ENCODE peak calls at places on chromosomes 12 and 14, in ten cellular contexts. One of them, this sample, is unnamed.

GRCh38 chr14:90461425-90461824 is 64.6 kb downstream of the CALM1 start:
- DNase-seq in neuronal stem cell: no peak
- DNase-seq in lower leg skin: peak
- DNase-seq in CD4-positive, CD25-positive, alpha-beta regulatory T cell: no peak
- DNase-seq in GOT3: no peak
- DNase-seq in HS-27A: no peak
- DNase-seq in SK-N-SH: no peak
- DNase-seq in frontal cortex: no peak
- DNase-seq in substantia nigra: no peak
- DNase-seq in HFFc6: no peak
- DNase-seq in this sample: no peak

GRCh38 chr14:101444116-101444515 is 117.2 kb upstream of the DIO3 start:
- DNase-seq in neuronal stem cell: no peak
- DNase-seq in lower leg skin: no peak
- DNase-seq in CD4-positive, CD25-positive, alpha-beta regulatory T cell: no peak
- DNase-seq in GOT3: no peak
- DNase-seq in HS-27A: peak
- DNase-seq in SK-N-SH: no peak
- DNase-seq in frontal cortex: no peak
- DNase-seq in substantia nigra: no peak
- DNase-seq in HFFc6: no peak
- DNase-seq in this sample: no peak

GRCh38 chr12:109302770-109303169 is 6.3 kb downstream of the FOXN4 start:
- DNase-seq in neuronal stem cell: no peak
- DNase-seq in lower leg skin: no peak
- DNase-seq in CD4-positive, CD25-positive, alpha-beta regulatory T cell: no peak
- DNase-seq in GOT3: no peak
- DNase-seq in HS-27A: no peak
- DNase-seq in SK-N-SH: no peak
- DNase-seq in frontal cortex: no peak
- DNase-seq in substantia nigra: no peak
- DNase-seq in HFFc6: no peak
- DNase-seq in this sample: no peak

GRCh38 chr14:60356921-60357550 is 108.0 kb downstream of the PPM1A start:
- DNase-seq in neuronal stem cell: peak
- DNase-seq in lower leg skin: no peak
- DNase-seq in CD4-positive, CD25-positive, alpha-beta regulatory T cell: no peak
- DNase-seq in GOT3: no peak
- DNase-seq in HS-27A: no peak
- DNase-seq in SK-N-SH: peak
- DNase-seq in frontal cortex: no peak
- DNase-seq in substantia nigra: no peak
- DNase-seq in HFFc6: no peak
- DNase-seq in this sample: peak

GRCh38 chr12:104571328-104571727 is 114.6 kb downstream of the CHST11 start:
- DNase-seq in neuronal stem cell: no peak
- DNase-seq in lower leg skin: no peak
- DNase-seq in CD4-positive, CD25-positive, alpha-beta regulatory T cell: no peak
- DNase-seq in GOT3: no peak
- DNase-seq in HS-27A: no peak
- DNase-seq in SK-N-SH: no peak
- DNase-seq in frontal cortex: no peak
- DNase-seq in substantia nigra: no peak
- DNase-seq in HFFc6: no peak
- DNase-seq in this sample: no peak

GRCh38 chr14:22375321-22375930 is 213.6 kb downstream of the DAD1 start:
- DNase-seq in neuronal stem cell: peak
- DNase-seq in lower leg skin: no peak
- DNase-seq in CD4-positive, CD25-positive, alpha-beta regulatory T cell: no peak
- DNase-seq in GOT3: no peak
- DNase-seq in HS-27A: no peak
- DNase-seq in SK-N-SH: peak
- DNase-seq in frontal cortex: no peak
- DNase-seq in substantia nigra: no peak
- DNase-seq in HFFc6: peak
- DNase-seq in this sample: peak

GRCh38 chr12:57722716-57723629 is 15.6 kb downstream of the AGAP2 start:
- DNase-seq in neuronal stem cell: no peak
- DNase-seq in lower leg skin: peak
- DNase-seq in CD4-positive, CD25-positive, alpha-beta regulatory T cell: no peak
- DNase-seq in GOT3: no peak
- DNase-seq in HS-27A: no peak
- DNase-seq in SK-N-SH: no peak
- DNase-seq in frontal cortex: peak
- DNase-seq in substantia nigra: no peak
- DNase-seq in HFFc6: no peak
- DNase-seq in this sample: no peak

GRCh38 chr12:108538796-108539195 is 22.2 kb downstream of the SART3 start:
- DNase-seq in neuronal stem cell: no peak
- DNase-seq in lower leg skin: no peak
- DNase-seq in CD4-positive, CD25-positive, alpha-beta regulatory T cell: no peak
- DNase-seq in GOT3: no peak
- DNase-seq in HS-27A: no peak
- DNase-seq in SK-N-SH: no peak
- DNase-seq in frontal cortex: no peak
- DNase-seq in substantia nigra: no peak
- DNase-seq in HFFc6: no peak
- DNase-seq in this sample: no peak

GRCh38 chr12:110860833-110861291 is 14.1 kb downstream of the CCDC63 start:
- DNase-seq in neuronal stem cell: peak
- DNase-seq in lower leg skin: no peak
- DNase-seq in CD4-positive, CD25-positive, alpha-beta regulatory T cell: no peak
- DNase-seq in GOT3: no peak
- DNase-seq in HS-27A: no peak
- DNase-seq in SK-N-SH: no peak
- DNase-seq in frontal cortex: no peak
- DNase-seq in substantia nigra: no peak
- DNase-seq in HFFc6: no peak
- DNase-seq in this sample: no peak

GRCh38 chr14:75258079-75258802 is 20.4 kb upstream of the FOS start:
- DNase-seq in neuronal stem cell: no peak
- DNase-seq in lower leg skin: peak
- DNase-seq in CD4-positive, CD25-positive, alpha-beta regulatory T cell: no peak
- DNase-seq in GOT3: no peak
- DNase-seq in HS-27A: no peak
- DNase-seq in SK-N-SH: no peak
- DNase-seq in frontal cortex: no peak
- DNase-seq in substantia nigra: no peak
- DNase-seq in HFFc6: no peak
- DNase-seq in this sample: no peak

GRCh38 chr14:95514131-95515079 is 2.0 kb downstream of the SYNE3 start:
- DNase-seq in neuronal stem cell: no peak
- DNase-seq in lower leg skin: peak
- DNase-seq in CD4-positive, CD25-positive, alpha-beta regulatory T cell: no peak
- DNase-seq in GOT3: no peak
- DNase-seq in HS-27A: no peak
- DNase-seq in SK-N-SH: no peak
- DNase-seq in frontal cortex: no peak
- DNase-seq in substantia nigra: no peak
- DNase-seq in HFFc6: no peak
- DNase-seq in this sample: peak

GRCh38 chr12:64669270-64669842 is 59.1 kb downstream of the RASSF3 start:
- DNase-seq in neuronal stem cell: no peak
- DNase-seq in lower leg skin: peak
- DNase-seq in CD4-positive, CD25-positive, alpha-beta regulatory T cell: peak
- DNase-seq in GOT3: no peak
- DNase-seq in HS-27A: no peak
- DNase-seq in SK-N-SH: peak
- DNase-seq in frontal cortex: no peak
- DNase-seq in substantia nigra: no peak
- DNase-seq in HFFc6: no peak
- DNase-seq in this sample: peak

GRCh38 chr14:20460458-20461229 is 590 bp downstream of the PIP4P1 start:
- DNase-seq in neuronal stem cell: no peak
- DNase-seq in lower leg skin: peak
- DNase-seq in CD4-positive, CD25-positive, alpha-beta regulatory T cell: peak
- DNase-seq in GOT3: no peak
- DNase-seq in HS-27A: no peak
- DNase-seq in SK-N-SH: no peak
- DNase-seq in frontal cortex: no peak
- DNase-seq in substantia nigra: no peak
- DNase-seq in HFFc6: no peak
- DNase-seq in this sample: no peak

GRCh38 chr12:40010899-40011774 is 94.7 kb downstream of the SLC2A13 start:
- DNase-seq in neuronal stem cell: peak
- DNase-seq in lower leg skin: no peak
- DNase-seq in CD4-positive, CD25-positive, alpha-beta regulatory T cell: peak
- DNase-seq in GOT3: peak
- DNase-seq in HS-27A: no peak
- DNase-seq in SK-N-SH: peak
- DNase-seq in frontal cortex: peak
- DNase-seq in substantia nigra: peak
- DNase-seq in HFFc6: peak
- DNase-seq in this sample: peak

GRCh38 chr12:67107751-67108269 is 161.3 kb upstream of the CAND1 start:
- DNase-seq in neuronal stem cell: no peak
- DNase-seq in lower leg skin: no peak
- DNase-seq in CD4-positive, CD25-positive, alpha-beta regulatory T cell: no peak
- DNase-seq in GOT3: no peak
- DNase-seq in HS-27A: no peak
- DNase-seq in SK-N-SH: no peak
- DNase-seq in frontal cortex: no peak
- DNase-seq in substantia nigra: no peak
- DNase-seq in HFFc6: no peak
- DNase-seq in this sample: no peak

GRCh38 chr12:80400591-80400991 is 43.4 kb upstream of the PTPRQ start:
- DNase-seq in neuronal stem cell: no peak
- DNase-seq in lower leg skin: peak
- DNase-seq in CD4-positive, CD25-positive, alpha-beta regulatory T cell: no peak
- DNase-seq in GOT3: no peak
- DNase-seq in HS-27A: no peak
- DNase-seq in SK-N-SH: peak
- DNase-seq in frontal cortex: no peak
- DNase-seq in substantia nigra: no peak
- DNase-seq in HFFc6: no peak
- DNase-seq in this sample: no peak

GRCh38 chr12:115370650-115371049 is 686.7 kb upstream of the TBX3 start:
- DNase-seq in neuronal stem cell: no peak
- DNase-seq in lower leg skin: no peak
- DNase-seq in CD4-positive, CD25-positive, alpha-beta regulatory T cell: no peak
- DNase-seq in GOT3: no peak
- DNase-seq in HS-27A: no peak
- DNase-seq in SK-N-SH: peak
- DNase-seq in frontal cortex: no peak
- DNase-seq in substantia nigra: no peak
- DNase-seq in HFFc6: no peak
- DNase-seq in this sample: no peak

GRCh38 chr12:53324113-53324778 is 2.8 kb upstream of the AAAS start:
- DNase-seq in neuronal stem cell: no peak
- DNase-seq in lower leg skin: no peak
- DNase-seq in CD4-positive, CD25-positive, alpha-beta regulatory T cell: peak
- DNase-seq in GOT3: no peak
- DNase-seq in HS-27A: no peak
- DNase-seq in SK-N-SH: no peak
- DNase-seq in frontal cortex: no peak
- DNase-seq in substantia nigra: no peak
- DNase-seq in HFFc6: no peak
- DNase-seq in this sample: no peak

GRCh38 chr14:104717646-104718045 is 6.4 kb upstream of the ADSS1 start:
- DNase-seq in neuronal stem cell: no peak
- DNase-seq in lower leg skin: no peak
- DNase-seq in CD4-positive, CD25-positive, alpha-beta regulatory T cell: no peak
- DNase-seq in GOT3: no peak
- DNase-seq in HS-27A: no peak
- DNase-seq in SK-N-SH: no peak
- DNase-seq in frontal cortex: no peak
- DNase-seq in substantia nigra: no peak
- DNase-seq in HFFc6: no peak
- DNase-seq in this sample: no peak

GRCh38 chr14:52801014-52801708 is 9.8 kb upstream of the GNPNAT1 start:
- DNase-seq in neuronal stem cell: no peak
- DNase-seq in lower leg skin: no peak
- DNase-seq in CD4-positive, CD25-positive, alpha-beta regulatory T cell: no peak
- DNase-seq in GOT3: no peak
- DNase-seq in HS-27A: no peak
- DNase-seq in SK-N-SH: no peak
- DNase-seq in frontal cortex: no peak
- DNase-seq in substantia nigra: no peak
- DNase-seq in HFFc6: peak
- DNase-seq in this sample: no peak

GRCh38 chr12:56098592-56098991 is 5.8 kb upstream of the PA2G4 start:
- DNase-seq in neuronal stem cell: no peak
- DNase-seq in lower leg skin: no peak
- DNase-seq in CD4-positive, CD25-positive, alpha-beta regulatory T cell: no peak
- DNase-seq in GOT3: no peak
- DNase-seq in HS-27A: no peak
- DNase-seq in SK-N-SH: no peak
- DNase-seq in frontal cortex: no peak
- DNase-seq in substantia nigra: no peak
- DNase-seq in HFFc6: no peak
- DNase-seq in this sample: no peak

GRCh38 chr12:15001733-15002471 is 29.1 kb downstream of the PDE6H start:
- DNase-seq in neuronal stem cell: no peak
- DNase-seq in lower leg skin: peak
- DNase-seq in CD4-positive, CD25-positive, alpha-beta regulatory T cell: no peak
- DNase-seq in GOT3: no peak
- DNase-seq in HS-27A: no peak
- DNase-seq in SK-N-SH: no peak
- DNase-seq in frontal cortex: no peak
- DNase-seq in substantia nigra: no peak
- DNase-seq in HFFc6: no peak
- DNase-seq in this sample: no peak

This sample was measured in DMS153.